ENCODE peak calls at places on chromosomes 5 and 9, in four cellular contexts. E, B, N and A are unnamed samples.

GRCh38 chr5:31587546-31587945 is 51.4 kb upstream of the PDZD2 start:
- DNase-seq in E (no peak), B (no peak), N (peak; percentile 78), A (no peak)

GRCh38 chr5:37740331-37741066 is 99.3 kb downstream of the GDNF start:
- DNase-seq in E (no peak), B (no peak), N (no peak), A (no peak)

GRCh38 chr9:129676287-129676686 is 10.8 kb downstream of the PRRX2 start:
- DNase-seq in E (no peak), B (no peak), N (no peak), A (no peak)

GRCh38 chr5:52922384-52922783 is 66.8 kb upstream of the ITGA2 start:
- DNase-seq in E (no peak), B (no peak), N (peak; percentile 50), A (peak; percentile 49)

GRCh38 chr9:18362901-18363685 is 110.9 kb upstream of the ADAMTSL1 start:
- DNase-seq in E (no peak), B (no peak), N (no peak), A (no peak)

GRCh38 chr9:137723396-137724113 is 104.8 kb downstream of the EHMT1 start:
- DNase-seq in E (no peak), B (no peak), N (no peak), A (no peak)

GRCh38 chr5:122586351-122586750 is 188.5 kb upstream of the SNX2 start:
- DNase-seq in E (no peak), B (no peak), N (no peak), A (no peak)

GRCh38 chr5:176414704-176415103 is 1.6 kb downstream of the CLTB start:
- DNase-seq in E (no peak), B (no peak), N (no peak), A (no peak)

GRCh38 chr5:93162201-93162654 is 418.8 kb downstream of the NR2F1-AS1 start:
- DNase-seq in E (no peak), B (no peak), N (no peak), A (no peak)

GRCh38 chr9:134290603-134291451 is 35.4 kb upstream of the RXRA start:
- DNase-seq in E (peak; percentile 53), B (peak; percentile 4), N (no peak), A (peak; percentile 22)

GRCh38 chr5:109668668-109669422 is 20.9 kb upstream of the MAN2A1 start:
- DNase-seq in E (no peak), B (no peak), N (no peak), A (no peak)

GRCh38 chr9:19233344-19233743 is 2.9 kb downstream of the DENND4C start:
- DNase-seq in E (no peak), B (no peak), N (no peak), A (no peak)

GRCh38 chr5:17910318-17910717 is 276.1 kb downstream of the TAF11L14 start:
- DNase-seq in E (no peak), B (no peak), N (no peak), A (no peak)

GRCh38 chr9:79572891-79573696 is 1.3 kb downstream of the TLE4 start:
- DNase-seq in E (peak; percentile 84), B (peak; percentile 45), N (peak; percentile 34), A (peak; percentile 78)

GRCh38 chr5:96706433-96707111 is 44.4 kb downstream of the CAST start:
- DNase-seq in E (no peak), B (no peak), N (no peak), A (no peak)

GRCh38 chr5:95611396-95611795 is 8.5 kb upstream of the GPR150 start:
- DNase-seq in E (no peak), B (no peak), N (no peak), A (no peak)

GRCh38 chr5:67693956-67694564 is 497.5 kb upstream of the CD180 start:
- DNase-seq in E (peak; percentile 68), B (peak; percentile 80), N (no peak), A (peak; percentile 54)

GRCh38 chr9:106286249-106286648 is 576.7 kb upstream of the ZNF462 start:
- DNase-seq in E (no peak), B (no peak), N (peak; percentile 63), A (no peak)

GRCh38 chr9:4099961-4100360 is 199.9 kb downstream of the GLIS3 start:
- DNase-seq in E (no peak), B (no peak), N (no peak), A (no peak)

GRCh38 chr5:79172269-79172668 is 60.7 kb downstream of the BHMT start:
- DNase-seq in E (no peak), B (no peak), N (no peak), A (no peak)

GRCh38 chr9:86128235-86128822 is 29.0 kb upstream of the GOLM1 start:
- DNase-seq in E (no peak), B (no peak), N (no peak), A (no peak)

GRCh38 chr5:53469946-53470687 is 10.3 kb upstream of the FST start:
- DNase-seq in E (no peak), B (no peak), N (no peak), A (no peak)

GRCh38 chr9:127918201-127919107 is 1.6 kb upstream of the ST6GALNAC4 start:
- DNase-seq in E (no peak), B (peak; percentile 59), N (peak; percentile 71), A (peak; percentile 58)

GRCh38 chr5:131783874-131784273 is 12.9 kb downstream of the FNIP1 start:
- DNase-seq in E (no peak), B (no peak), N (no peak), A (no peak)

GRCh38 chr5:27503813-27504212 is 465.4 kb upstream of the CDH9 start:
- DNase-seq in E (no peak), B (no peak), N (no peak), A (no peak)

GRCh38 chr5:63794296-63794695 is 167.9 kb downstream of the HTR1A start:
- DNase-seq in E (no peak), B (no peak), N (no peak), A (no peak)

GRCh38 chr5:147466581-147466980 is 43.3 kb downstream of the DPYSL3 start:
- DNase-seq in E (no peak), B (no peak), N (no peak), A (no peak)

GRCh38 chr5:175444060-175444904 is at the start of gene DRD1:
- DNase-seq in E (peak; percentile 69), B (peak; percentile 35), N (peak; percentile 82), A (peak; percentile 59)

GRCh38 chr9:100098241-100098886 is 436 bp downstream of the ERP44 start:
- DNase-seq in E (peak; percentile 79), B (peak; percentile 62), N (peak; percentile 82), A (peak; percentile 66)

GRCh38 chr5:119379096-119379495 is 23.3 kb downstream of the TNFAIP8 start:
- DNase-seq in E (no peak), B (no peak), N (no peak), A (no peak)

GRCh38 chr5:119377066-119377465 is 21.2 kb downstream of the TNFAIP8 start:
- DNase-seq in E (no peak), B (no peak), N (no peak), A (no peak)

GRCh38 chr5:119382167-119382566 is 26.3 kb downstream of the TNFAIP8 start:
- DNase-seq in E (no peak), B (no peak), N (no peak), A (no peak)

GRCh38 chr5:119378075-119378699 is 22.4 kb downstream of the TNFAIP8 start:
- DNase-seq in E (no peak), B (no peak), N (no peak), A (no peak)

DNA sequence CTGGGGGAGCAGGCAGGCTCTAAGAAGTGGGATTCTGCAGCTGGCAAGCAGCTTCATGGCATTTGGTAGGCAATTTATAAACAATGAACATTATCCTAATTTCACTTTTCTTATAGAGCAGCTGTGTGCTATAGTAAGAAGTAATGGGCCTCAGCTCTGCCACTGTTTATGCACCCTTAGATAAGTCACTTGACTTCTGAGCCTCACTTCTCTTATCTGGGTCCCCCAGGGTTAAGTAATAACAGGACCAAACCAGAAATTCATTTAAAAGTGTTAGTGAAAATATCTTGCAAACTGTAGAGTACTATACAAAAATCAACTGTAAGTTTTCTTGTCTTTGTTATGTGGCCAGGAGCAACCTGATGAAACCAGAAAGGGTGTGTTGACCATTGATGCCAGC is 24.1 kb downstream of the TNFAIP8 start:
- DNase-seq in E (no peak), B (no peak), N (no peak), A (no peak)
- H3K4me1 ChIP-seq in E (peaks cover 17% of the 10 kb centered on the region), B (no peaks in the 10 kb centered on the region), N (peaks cover 3% of the 10 kb centered on the region), A (no peaks in the 10 kb centered on the region)

GRCh38 chr9:116450378-116451139 is 236.5 kb upstream of the TRIM32 start:
- DNase-seq in E (peak; percentile 59), B (no peak), N (no peak), A (peak; percentile 48)

GRCh38 chr9:116453785-116454184 is 233.3 kb upstream of the TRIM32 start:
- DNase-seq in E (no peak), B (no peak), N (no peak), A (no peak)

GRCh38 chr9:116452227-116452626 is 234.9 kb upstream of the TRIM32 start:
- DNase-seq in E (no peak), B (no peak), N (no peak), A (no peak)

GRCh38 chr9:116452634-116453033 is 234.5 kb upstream of the TRIM32 start:
- DNase-seq in E (no peak), B (no peak), N (no peak), A (no peak)

GRCh38 chr9:116451500-116451899 is 235.6 kb upstream of the TRIM32 start:
- DNase-seq in E (no peak), B (no peak), N (no peak), A (no peak)
- H3K4me1 ChIP-seq in E (peaks cover 3% of the 10 kb centered on the region), B (no peaks in the 10 kb centered on the region), N (no peaks in the 10 kb centered on the region), A (no peaks in the 10 kb centered on the region)

DNA sequence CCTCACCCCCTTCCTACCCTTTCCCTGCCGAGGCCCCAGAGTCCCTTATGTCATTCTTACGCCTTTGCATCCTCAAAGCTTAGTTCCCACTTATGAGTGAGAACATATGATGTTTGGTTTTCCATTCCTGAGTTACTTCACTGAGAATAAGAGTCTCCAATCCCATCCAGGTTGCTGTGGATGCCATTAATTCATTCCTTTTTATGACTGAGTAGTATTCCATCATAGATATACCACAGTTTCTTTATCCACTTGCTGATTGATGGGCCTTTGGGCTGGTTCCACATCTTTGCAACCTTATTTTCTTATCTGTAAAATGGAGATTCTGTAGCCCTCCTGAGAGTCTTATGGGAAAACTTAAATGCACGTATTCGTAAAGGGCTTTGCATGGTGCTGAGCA is 36.8 kb downstream of the CRB2 start:
- DNase-seq in E (no peak), B (no peak), N (no peak), A (no peak)
- H3K4me1 ChIP-seq in E (no peaks in the 10 kb centered on the region), B (no peaks in the 10 kb centered on the region), N (no peaks in the 10 kb centered on the region), A (no peaks in the 10 kb centered on the region)

GRCh38 chr9:108136646-108137045 is 647.1 kb upstream of the KLF4 start:
- DNase-seq in E (no peak), B (no peak), N (no peak), A (no peak)
- H3K4me1 ChIP-seq in E (peaks cover 2% of the 10 kb centered on the region), B (peaks cover 10% of the 10 kb centered on the region), N (peaks cover 4% of the 10 kb centered on the region), A (no peaks in the 10 kb centered on the region)

GRCh38 chr5:56080375-56081052 is 85.8 kb upstream of the IL6ST start:
- DNase-seq in E (no peak), B (no peak), N (no peak), A (no peak)
- H3K4me1 ChIP-seq in E (peaks cover 24% of the 10 kb centered on the region), B (no peaks in the 10 kb centered on the region), N (no peaks in the 10 kb centered on the region), A (peaks cover 39% of the 10 kb centered on the region)